ENCODE peak calls at places on chromosomes 4 and X, in six cellular contexts. One of them, this sample, is unnamed.

GRCh38 chrX:74382613-74383012 is 38.7 kb upstream of the SLC16A2 start:
- DNase-seq in EH: peak; percentile 86
- DNase-seq in NCI-H1105: peak; percentile 35
- DNase-seq in stimulated activated CD4-positive, alpha-beta T cell treated with anti-CD3 and anti-CD28 coated beads, Interleukin-12 subunit alpha, Interleukin-12 subunit beta, amount 100 ng/mL, for 4 hours: peak; percentile 38
- DNase-seq in activated CD4-positive, alpha-beta T cell treated with anti-CD3 and anti-CD28 coated beads, Interleukin-2, amount 50 U/mL, for 24 hours: peak; percentile 1
- DNase-seq in AG08395: peak; percentile 73
- DNase-seq in this sample: peak; percentile 64

GRCh38 chr4:132230025-132230424 is 919.1 kb upstream of the PCDH10 start:
- DNase-seq in EH: no peak
- DNase-seq in NCI-H1105: no peak
- DNase-seq in stimulated activated CD4-positive, alpha-beta T cell treated with anti-CD3 and anti-CD28 coated beads, Interleukin-12 subunit alpha, Interleukin-12 subunit beta, amount 100 ng/mL, for 4 hours: no peak
- DNase-seq in activated CD4-positive, alpha-beta T cell treated with anti-CD3 and anti-CD28 coated beads, Interleukin-2, amount 50 U/mL, for 24 hours: no peak
- DNase-seq in AG08395: no peak
- DNase-seq in this sample: no peak

GRCh38 chr4:163467371-163467770 is 6.2 kb downstream of the TKTL2 start:
- DNase-seq in EH: no peak
- DNase-seq in NCI-H1105: no peak
- DNase-seq in stimulated activated CD4-positive, alpha-beta T cell treated with anti-CD3 and anti-CD28 coated beads, Interleukin-12 subunit alpha, Interleukin-12 subunit beta, amount 100 ng/mL, for 4 hours: no peak
- DNase-seq in activated CD4-positive, alpha-beta T cell treated with anti-CD3 and anti-CD28 coated beads, Interleukin-2, amount 50 U/mL, for 24 hours: no peak
- DNase-seq in AG08395: no peak
- DNase-seq in this sample: no peak

GRCh38 chr4:1302159-1302558 is 12.5 kb downstream of the MAEA start:
- DNase-seq in EH: no peak
- DNase-seq in NCI-H1105: no peak
- DNase-seq in stimulated activated CD4-positive, alpha-beta T cell treated with anti-CD3 and anti-CD28 coated beads, Interleukin-12 subunit alpha, Interleukin-12 subunit beta, amount 100 ng/mL, for 4 hours: no peak
- DNase-seq in activated CD4-positive, alpha-beta T cell treated with anti-CD3 and anti-CD28 coated beads, Interleukin-2, amount 50 U/mL, for 24 hours: no peak
- DNase-seq in AG08395: no peak
- DNase-seq in this sample: no peak

GRCh38 chrX:9352243-9352642 is 112.6 kb upstream of the TBL1X start:
- DNase-seq in EH: no peak
- DNase-seq in NCI-H1105: no peak
- DNase-seq in stimulated activated CD4-positive, alpha-beta T cell treated with anti-CD3 and anti-CD28 coated beads, Interleukin-12 subunit alpha, Interleukin-12 subunit beta, amount 100 ng/mL, for 4 hours: no peak
- DNase-seq in activated CD4-positive, alpha-beta T cell treated with anti-CD3 and anti-CD28 coated beads, Interleukin-2, amount 50 U/mL, for 24 hours: no peak
- DNase-seq in AG08395: no peak
- DNase-seq in this sample: no peak

GRCh38 chr4:7017446-7018048 is 25.6 kb upstream of the TADA2B start:
- DNase-seq in EH: no peak
- DNase-seq in NCI-H1105: no peak
- DNase-seq in stimulated activated CD4-positive, alpha-beta T cell treated with anti-CD3 and anti-CD28 coated beads, Interleukin-12 subunit alpha, Interleukin-12 subunit beta, amount 100 ng/mL, for 4 hours: no peak
- DNase-seq in activated CD4-positive, alpha-beta T cell treated with anti-CD3 and anti-CD28 coated beads, Interleukin-2, amount 50 U/mL, for 24 hours: no peak
- DNase-seq in AG08395: no peak
- DNase-seq in this sample: no peak

GRCh38 chr4:22237155-22237751 is 278.6 kb downstream of the ADGRA3 start:
- DNase-seq in EH: peak; percentile 4
- DNase-seq in NCI-H1105: no peak
- DNase-seq in stimulated activated CD4-positive, alpha-beta T cell treated with anti-CD3 and anti-CD28 coated beads, Interleukin-12 subunit alpha, Interleukin-12 subunit beta, amount 100 ng/mL, for 4 hours: peak; percentile 41
- DNase-seq in activated CD4-positive, alpha-beta T cell treated with anti-CD3 and anti-CD28 coated beads, Interleukin-2, amount 50 U/mL, for 24 hours: no peak
- DNase-seq in AG08395: no peak
- DNase-seq in this sample: no peak

GRCh38 chrX:103640401-103641155 is 11.8 kb downstream of the TCEAL1 start:
- DNase-seq in EH: peak; percentile 74
- DNase-seq in NCI-H1105: no peak
- DNase-seq in stimulated activated CD4-positive, alpha-beta T cell treated with anti-CD3 and anti-CD28 coated beads, Interleukin-12 subunit alpha, Interleukin-12 subunit beta, amount 100 ng/mL, for 4 hours: no peak
- DNase-seq in activated CD4-positive, alpha-beta T cell treated with anti-CD3 and anti-CD28 coated beads, Interleukin-2, amount 50 U/mL, for 24 hours: no peak
- DNase-seq in AG08395: no peak
- DNase-seq in this sample: no peak

GRCh38 chrX:152202886-152203285 is 64.5 kb upstream of the MAGEA10 start:
- DNase-seq in EH: no peak
- DNase-seq in NCI-H1105: no peak
- DNase-seq in stimulated activated CD4-positive, alpha-beta T cell treated with anti-CD3 and anti-CD28 coated beads, Interleukin-12 subunit alpha, Interleukin-12 subunit beta, amount 100 ng/mL, for 4 hours: no peak
- DNase-seq in activated CD4-positive, alpha-beta T cell treated with anti-CD3 and anti-CD28 coated beads, Interleukin-2, amount 50 U/mL, for 24 hours: no peak
- DNase-seq in AG08395: no peak
- DNase-seq in this sample: no peak

GRCh38 chr4:36242629-36243354 is 1.5 kb downstream of the ARAP2 start:
- DNase-seq in EH: no peak
- DNase-seq in NCI-H1105: no peak
- DNase-seq in stimulated activated CD4-positive, alpha-beta T cell treated with anti-CD3 and anti-CD28 coated beads, Interleukin-12 subunit alpha, Interleukin-12 subunit beta, amount 100 ng/mL, for 4 hours: no peak
- DNase-seq in activated CD4-positive, alpha-beta T cell treated with anti-CD3 and anti-CD28 coated beads, Interleukin-2, amount 50 U/mL, for 24 hours: no peak
- DNase-seq in AG08395: no peak
- DNase-seq in this sample: no peak

GRCh38 chrX:39984191-39984956 is 113.4 kb downstream of the BCOR start:
- DNase-seq in EH: peak; percentile 18
- DNase-seq in NCI-H1105: no peak
- DNase-seq in stimulated activated CD4-positive, alpha-beta T cell treated with anti-CD3 and anti-CD28 coated beads, Interleukin-12 subunit alpha, Interleukin-12 subunit beta, amount 100 ng/mL, for 4 hours: no peak
- DNase-seq in activated CD4-positive, alpha-beta T cell treated with anti-CD3 and anti-CD28 coated beads, Interleukin-2, amount 50 U/mL, for 24 hours: no peak
- DNase-seq in AG08395: peak; percentile 47
- DNase-seq in this sample: peak; percentile 20

GRCh38 chrX:74297766-74298165 is 6.2 kb upstream of the ZCCHC13 start:
- DNase-seq in EH: no peak
- DNase-seq in NCI-H1105: no peak
- DNase-seq in stimulated activated CD4-positive, alpha-beta T cell treated with anti-CD3 and anti-CD28 coated beads, Interleukin-12 subunit alpha, Interleukin-12 subunit beta, amount 100 ng/mL, for 4 hours: no peak
- DNase-seq in activated CD4-positive, alpha-beta T cell treated with anti-CD3 and anti-CD28 coated beads, Interleukin-2, amount 50 U/mL, for 24 hours: no peak
- DNase-seq in AG08395: no peak
- DNase-seq in this sample: no peak

GRCh38 chr4:14800977-14801376 is 201.3 kb upstream of the CPEB2 start:
- DNase-seq in EH: no peak
- DNase-seq in NCI-H1105: no peak
- DNase-seq in stimulated activated CD4-positive, alpha-beta T cell treated with anti-CD3 and anti-CD28 coated beads, Interleukin-12 subunit alpha, Interleukin-12 subunit beta, amount 100 ng/mL, for 4 hours: no peak
- DNase-seq in activated CD4-positive, alpha-beta T cell treated with anti-CD3 and anti-CD28 coated beads, Interleukin-2, amount 50 U/mL, for 24 hours: no peak
- DNase-seq in AG08395: no peak
- DNase-seq in this sample: no peak

GRCh38 chr4:138843611-138844010 is 172.0 kb upstream of the NOCT start:
- DNase-seq in EH: no peak
- DNase-seq in NCI-H1105: no peak
- DNase-seq in stimulated activated CD4-positive, alpha-beta T cell treated with anti-CD3 and anti-CD28 coated beads, Interleukin-12 subunit alpha, Interleukin-12 subunit beta, amount 100 ng/mL, for 4 hours: no peak
- DNase-seq in activated CD4-positive, alpha-beta T cell treated with anti-CD3 and anti-CD28 coated beads, Interleukin-2, amount 50 U/mL, for 24 hours: no peak
- DNase-seq in AG08395: no peak
- DNase-seq in this sample: no peak

GRCh38 chr4:157739237-157739636 is 433.6 kb downstream of the GASK1B start:
- DNase-seq in EH: no peak
- DNase-seq in NCI-H1105: no peak
- DNase-seq in stimulated activated CD4-positive, alpha-beta T cell treated with anti-CD3 and anti-CD28 coated beads, Interleukin-12 subunit alpha, Interleukin-12 subunit beta, amount 100 ng/mL, for 4 hours: no peak
- DNase-seq in activated CD4-positive, alpha-beta T cell treated with anti-CD3 and anti-CD28 coated beads, Interleukin-2, amount 50 U/mL, for 24 hours: no peak
- DNase-seq in AG08395: no peak
- DNase-seq in this sample: no peak

GRCh38 chr4:152680988-152681731 is 1.4 kb upstream of the TMEM154 start:
- DNase-seq in EH: peak; percentile 90
- DNase-seq in NCI-H1105: no peak
- DNase-seq in stimulated activated CD4-positive, alpha-beta T cell treated with anti-CD3 and anti-CD28 coated beads, Interleukin-12 subunit alpha, Interleukin-12 subunit beta, amount 100 ng/mL, for 4 hours: no peak
- DNase-seq in activated CD4-positive, alpha-beta T cell treated with anti-CD3 and anti-CD28 coated beads, Interleukin-2, amount 50 U/mL, for 24 hours: no peak
- DNase-seq in AG08395: peak; percentile 45
- DNase-seq in this sample: no peak

GRCh38 chr4:122652379-122652778 is 31.5 kb upstream of the IL21 start:
- DNase-seq in EH: peak; percentile 69
- DNase-seq in NCI-H1105: no peak
- DNase-seq in stimulated activated CD4-positive, alpha-beta T cell treated with anti-CD3 and anti-CD28 coated beads, Interleukin-12 subunit alpha, Interleukin-12 subunit beta, amount 100 ng/mL, for 4 hours: peak; percentile 40
- DNase-seq in activated CD4-positive, alpha-beta T cell treated with anti-CD3 and anti-CD28 coated beads, Interleukin-2, amount 50 U/mL, for 24 hours: no peak
- DNase-seq in AG08395: peak; percentile 57
- DNase-seq in this sample: peak; percentile 44

GRCh38 chrX:110407910-110408545 is 49.4 kb downstream of the RTL9 start:
- DNase-seq in EH: peak; percentile 71
- DNase-seq in NCI-H1105: peak; percentile 54
- DNase-seq in stimulated activated CD4-positive, alpha-beta T cell treated with anti-CD3 and anti-CD28 coated beads, Interleukin-12 subunit alpha, Interleukin-12 subunit beta, amount 100 ng/mL, for 4 hours: peak; percentile 5
- DNase-seq in activated CD4-positive, alpha-beta T cell treated with anti-CD3 and anti-CD28 coated beads, Interleukin-2, amount 50 U/mL, for 24 hours: no peak
- DNase-seq in AG08395: peak; percentile 64
- DNase-seq in this sample: peak; percentile 63

GRCh38 chr4:118265312-118266144 is 87.3 kb downstream of the PRSS12 start:
- DNase-seq in EH: no peak
- DNase-seq in NCI-H1105: no peak
- DNase-seq in stimulated activated CD4-positive, alpha-beta T cell treated with anti-CD3 and anti-CD28 coated beads, Interleukin-12 subunit alpha, Interleukin-12 subunit beta, amount 100 ng/mL, for 4 hours: peak; percentile 31
- DNase-seq in activated CD4-positive, alpha-beta T cell treated with anti-CD3 and anti-CD28 coated beads, Interleukin-2, amount 50 U/mL, for 24 hours: no peak
- DNase-seq in AG08395: no peak
- DNase-seq in this sample: no peak

GRCh38 chrX:99750721-99751120 is 659.4 kb downstream of the PCDH19 start:
- DNase-seq in EH: no peak
- DNase-seq in NCI-H1105: no peak
- DNase-seq in stimulated activated CD4-positive, alpha-beta T cell treated with anti-CD3 and anti-CD28 coated beads, Interleukin-12 subunit alpha, Interleukin-12 subunit beta, amount 100 ng/mL, for 4 hours: no peak
- DNase-seq in activated CD4-positive, alpha-beta T cell treated with anti-CD3 and anti-CD28 coated beads, Interleukin-2, amount 50 U/mL, for 24 hours: no peak
- DNase-seq in AG08395: no peak
- DNase-seq in this sample: no peak

GRCh38 chrX:33465137-33465536 is 253.8 kb upstream of the DMD start:
- DNase-seq in EH: no peak
- DNase-seq in NCI-H1105: no peak
- DNase-seq in stimulated activated CD4-positive, alpha-beta T cell treated with anti-CD3 and anti-CD28 coated beads, Interleukin-12 subunit alpha, Interleukin-12 subunit beta, amount 100 ng/mL, for 4 hours: no peak
- DNase-seq in activated CD4-positive, alpha-beta T cell treated with anti-CD3 and anti-CD28 coated beads, Interleukin-2, amount 50 U/mL, for 24 hours: no peak
- DNase-seq in AG08395: no peak
- DNase-seq in this sample: no peak

GRCh38 chr4:118981839-118982381 is 93.3 kb downstream of the SYNPO2 start:
- DNase-seq in EH: peak; percentile 98
- DNase-seq in NCI-H1105: peak; percentile 4
- DNase-seq in stimulated activated CD4-positive, alpha-beta T cell treated with anti-CD3 and anti-CD28 coated beads, Interleukin-12 subunit alpha, Interleukin-12 subunit beta, amount 100 ng/mL, for 4 hours: peak; percentile 23
- DNase-seq in activated CD4-positive, alpha-beta T cell treated with anti-CD3 and anti-CD28 coated beads, Interleukin-2, amount 50 U/mL, for 24 hours: no peak
- DNase-seq in AG08395: peak; percentile 93
- DNase-seq in this sample: peak; percentile 50

GRCh38 chrX:123336666-123337065 is 152.6 kb downstream of the GRIA3 start:
- DNase-seq in EH: peak; percentile 36
- DNase-seq in NCI-H1105: no peak
- DNase-seq in stimulated activated CD4-positive, alpha-beta T cell treated with anti-CD3 and anti-CD28 coated beads, Interleukin-12 subunit alpha, Interleukin-12 subunit beta, amount 100 ng/mL, for 4 hours: no peak
- DNase-seq in activated CD4-positive, alpha-beta T cell treated with anti-CD3 and anti-CD28 coated beads, Interleukin-2, amount 50 U/mL, for 24 hours: no peak
- DNase-seq in AG08395: no peak
- DNase-seq in this sample: no peak

GRCh38 chr4:67576538-67576937 is 18.0 kb downstream of the STAP1 start:
- DNase-seq in EH: no peak
- DNase-seq in NCI-H1105: no peak
- DNase-seq in stimulated activated CD4-positive, alpha-beta T cell treated with anti-CD3 and anti-CD28 coated beads, Interleukin-12 subunit alpha, Interleukin-12 subunit beta, amount 100 ng/mL, for 4 hours: no peak
- DNase-seq in activated CD4-positive, alpha-beta T cell treated with anti-CD3 and anti-CD28 coated beads, Interleukin-2, amount 50 U/mL, for 24 hours: no peak
- DNase-seq in AG08395: no peak
- DNase-seq in this sample: no peak

GRCh38 chr4:183966371-183966770 is 61.3 kb downstream of the STOX2 start:
- DNase-seq in EH: no peak
- DNase-seq in NCI-H1105: no peak
- DNase-seq in stimulated activated CD4-positive, alpha-beta T cell treated with anti-CD3 and anti-CD28 coated beads, Interleukin-12 subunit alpha, Interleukin-12 subunit beta, amount 100 ng/mL, for 4 hours: no peak
- DNase-seq in activated CD4-positive, alpha-beta T cell treated with anti-CD3 and anti-CD28 coated beads, Interleukin-2, amount 50 U/mL, for 24 hours: no peak
- DNase-seq in AG08395: no peak
- DNase-seq in this sample: no peak

GRCh38 chrX:115563633-115564182 is 2.7 kb downstream of the PLS3 start:
- DNase-seq in EH: no peak
- DNase-seq in NCI-H1105: no peak
- DNase-seq in stimulated activated CD4-positive, alpha-beta T cell treated with anti-CD3 and anti-CD28 coated beads, Interleukin-12 subunit alpha, Interleukin-12 subunit beta, amount 100 ng/mL, for 4 hours: no peak
- DNase-seq in activated CD4-positive, alpha-beta T cell treated with anti-CD3 and anti-CD28 coated beads, Interleukin-2, amount 50 U/mL, for 24 hours: no peak
- DNase-seq in AG08395: no peak
- DNase-seq in this sample: no peak

GRCh38 chrX:7480721-7481120 is 332.8 kb upstream of the PUDP start:
- DNase-seq in EH: no peak
- DNase-seq in NCI-H1105: no peak
- DNase-seq in stimulated activated CD4-positive, alpha-beta T cell treated with anti-CD3 and anti-CD28 coated beads, Interleukin-12 subunit alpha, Interleukin-12 subunit beta, amount 100 ng/mL, for 4 hours: no peak
- DNase-seq in activated CD4-positive, alpha-beta T cell treated with anti-CD3 and anti-CD28 coated beads, Interleukin-2, amount 50 U/mL, for 24 hours: no peak
- DNase-seq in AG08395: no peak
- DNase-seq in this sample: no peak

GRCh38 chr4:63106600-63106999 is 1302.7 kb downstream of the TECRL start:
- DNase-seq in EH: no peak
- DNase-seq in NCI-H1105: no peak
- DNase-seq in stimulated activated CD4-positive, alpha-beta T cell treated with anti-CD3 and anti-CD28 coated beads, Interleukin-12 subunit alpha, Interleukin-12 subunit beta, amount 100 ng/mL, for 4 hours: no peak
- DNase-seq in activated CD4-positive, alpha-beta T cell treated with anti-CD3 and anti-CD28 coated beads, Interleukin-2, amount 50 U/mL, for 24 hours: no peak
- DNase-seq in AG08395: no peak
- DNase-seq in this sample: no peak

GRCh38 chrX:20372533-20372932 is 105.8 kb upstream of the RPS6KA3 start:
- DNase-seq in EH: peak; percentile 54
- DNase-seq in NCI-H1105: no peak
- DNase-seq in stimulated activated CD4-positive, alpha-beta T cell treated with anti-CD3 and anti-CD28 coated beads, Interleukin-12 subunit alpha, Interleukin-12 subunit beta, amount 100 ng/mL, for 4 hours: no peak
- DNase-seq in activated CD4-positive, alpha-beta T cell treated with anti-CD3 and anti-CD28 coated beads, Interleukin-2, amount 50 U/mL, for 24 hours: no peak
- DNase-seq in AG08395: peak; percentile 48
- DNase-seq in this sample: no peak

GRCh38 chr4:73127839-73128448 is 58.4 kb upstream of the COX18 start:
- DNase-seq in EH: peak; percentile 30
- DNase-seq in NCI-H1105: no peak
- DNase-seq in stimulated activated CD4-positive, alpha-beta T cell treated with anti-CD3 and anti-CD28 coated beads, Interleukin-12 subunit alpha, Interleukin-12 subunit beta, amount 100 ng/mL, for 4 hours: no peak
- DNase-seq in activated CD4-positive, alpha-beta T cell treated with anti-CD3 and anti-CD28 coated beads, Interleukin-2, amount 50 U/mL, for 24 hours: no peak
- DNase-seq in AG08395: peak; percentile 18
- DNase-seq in this sample: no peak

GRCh38 chrX:139297638-139298037 is 232.9 kb upstream of the F9 start:
- DNase-seq in EH: no peak
- DNase-seq in NCI-H1105: no peak
- DNase-seq in stimulated activated CD4-positive, alpha-beta T cell treated with anti-CD3 and anti-CD28 coated beads, Interleukin-12 subunit alpha, Interleukin-12 subunit beta, amount 100 ng/mL, for 4 hours: no peak
- DNase-seq in activated CD4-positive, alpha-beta T cell treated with anti-CD3 and anti-CD28 coated beads, Interleukin-2, amount 50 U/mL, for 24 hours: no peak
- DNase-seq in AG08395: no peak
- DNase-seq in this sample: no peak

GRCh38 chr4:7392438-7393374 is 42.0 kb downstream of the PSAPL1 start:
- DNase-seq in EH: peak; percentile 62
- DNase-seq in NCI-H1105: no peak
- DNase-seq in stimulated activated CD4-positive, alpha-beta T cell treated with anti-CD3 and anti-CD28 coated beads, Interleukin-12 subunit alpha, Interleukin-12 subunit beta, amount 100 ng/mL, for 4 hours: no peak
- DNase-seq in activated CD4-positive, alpha-beta T cell treated with anti-CD3 and anti-CD28 coated beads, Interleukin-2, amount 50 U/mL, for 24 hours: no peak
- DNase-seq in AG08395: peak; percentile 54
- DNase-seq in this sample: no peak

GRCh38 chr4:31411606-31412005 is 691.4 kb downstream of the PCDH7 start:
- DNase-seq in EH: no peak
- DNase-seq in NCI-H1105: no peak
- DNase-seq in stimulated activated CD4-positive, alpha-beta T cell treated with anti-CD3 and anti-CD28 coated beads, Interleukin-12 subunit alpha, Interleukin-12 subunit beta, amount 100 ng/mL, for 4 hours: no peak
- DNase-seq in activated CD4-positive, alpha-beta T cell treated with anti-CD3 and anti-CD28 coated beads, Interleukin-2, amount 50 U/mL, for 24 hours: no peak
- DNase-seq in AG08395: no peak
- DNase-seq in this sample: no peak

GRCh38 chr4:104302731-104303130 is 192.0 kb downstream of the CXXC4 start:
- DNase-seq in EH: no peak
- DNase-seq in NCI-H1105: no peak
- DNase-seq in stimulated activated CD4-positive, alpha-beta T cell treated with anti-CD3 and anti-CD28 coated beads, Interleukin-12 subunit alpha, Interleukin-12 subunit beta, amount 100 ng/mL, for 4 hours: no peak
- DNase-seq in activated CD4-positive, alpha-beta T cell treated with anti-CD3 and anti-CD28 coated beads, Interleukin-2, amount 50 U/mL, for 24 hours: no peak
- DNase-seq in AG08395: no peak
- DNase-seq in this sample: no peak

This sample was measured in K562.